ENCODE peak calls at places on chromosomes 11 and 22, in eight cellular contexts. I is omental fat pad; X is activated T-cell treated with anti-CD3 and anti-CD28 coated beads, Interleukin-2, amount 50 U/mL, for 72 hours; F is mucosa of descending colon; A is activated CD8-positive, alpha-beta T cell treated with anti-CD3 and anti-CD28 coated beads, Interleukin-2, amount 10 ng/mL, durations not matched to agents 7 days and 5 days; B is activated naive CD8-positive, alpha-beta T cell treated with anti-CD3 and anti-CD28 coated beads, Interleukin-2, amount 10 ng/mL, durations not matched to agents 7 days and 5 days; W is Right ventricle myocardium superior; K is A549. T is an unnamed sample.

GRCh38 chr11:110857885-110858555 is 145.8 kb upstream of the ARHGAP20 start:
- ATAC-seq in I (peak), X (no peak), F (peak), A (no peak), B (no peak), W (peak), K (no peak), T (no peak)

GRCh38 chr11:89220684-89221339 is 43.1 kb downstream of the TYR start:
- ATAC-seq in I (no peak), X (no peak), F (no peak), A (no peak), B (no peak), W (no peak), K (no peak), T (no peak)

GRCh38 chr22:47059701-47060161 is 297.3 kb downstream of the TBC1D22A start:
- ATAC-seq in I (no peak), X (no peak), F (no peak), A (no peak), B (no peak), W (no peak), K (no peak), T (no peak)

GRCh38 chr11:67302571-67303131 is 679 bp upstream of the SSH3 start:
- ATAC-seq in I (peak), X (no peak), F (peak), A (no peak), B (peak), W (peak), K (peak), T (no peak)

GRCh38 chr22:40768187-40768586 is 51.0 kb downstream of the SLC25A17 start:
- ATAC-seq in I (no peak), X (peak), F (no peak), A (no peak), B (no peak), W (no peak), K (no peak), T (no peak)

GRCh38 chr22:27874185-27874584 is 44.9 kb downstream of the PITPNB start:
- ATAC-seq in I (no peak), X (no peak), F (no peak), A (no peak), B (no peak), W (peak), K (no peak), T (no peak)

GRCh38 chr11:65019824-65020223 is 5.9 kb downstream of the ARL2 start:
- ATAC-seq in I (no peak), X (no peak), F (no peak), A (no peak), B (no peak), W (no peak), K (no peak), T (no peak)

GRCh38 chr22:35634981-35635540 is 13.2 kb upstream of the APOL6 start:
- ATAC-seq in I (no peak), X (no peak), F (no peak), A (no peak), B (no peak), W (no peak), K (no peak), T (peak)

GRCh38 chr11:83162377-83162776 is 5.4 kb downstream of the PCF11 start:
- ATAC-seq in I (no peak), X (peak), F (no peak), A (peak), B (peak), W (no peak), K (no peak), T (peak)

GRCh38 chr11:9740202-9740881 is 76.5 kb downstream of the SWAP70 start:
- ATAC-seq in I (no peak), X (no peak), F (peak), A (no peak), B (no peak), W (no peak), K (peak), T (no peak)

GRCh38 chr22:46171940-46172339 is 21.6 kb downstream of the PPARA start:
- ATAC-seq in I (no peak), X (no peak), F (peak), A (no peak), B (no peak), W (peak), K (no peak), T (no peak)

GRCh38 chr11:131837562-131837961 is 467.1 kb downstream of the NTM start:
- ATAC-seq in I (no peak), X (no peak), F (no peak), A (no peak), B (no peak), W (no peak), K (no peak), T (no peak)

GRCh38 chr11:73478737-73479347 is 102.6 kb downstream of the RELT start:
- ATAC-seq in I (no peak), X (no peak), F (peak), A (no peak), B (no peak), W (peak), K (peak), T (no peak)

GRCh38 chr11:69832561-69833413 is 13.6 kb upstream of the FGF3 start:
- ATAC-seq in I (no peak), X (no peak), F (no peak), A (no peak), B (no peak), W (no peak), K (peak), T (no peak)